ENCODE peak calls at places on chromosomes 11 and 22, in six cellular contexts. E is erythroblast, K is PC-9, Q is HFFc6, T is pancreas, L is NCI-H1092. F is an unnamed sample.

GRCh38 chr22:23753371-23753770 is 854 bp downstream of the VPREB3 start:
- DNase-seq in E (no peak), K (no peak), Q (no peak), T (no peak), L (no peak), F (peak; percentile 59)

GRCh38 chr22:22235564-22235963 is 9.0 kb upstream of the VPREB1 start:
- DNase-seq in E (peak; percentile 40), K (peak; percentile 40), Q (peak; percentile 28), T (no peak), L (no peak), F (peak; percentile 32)

GRCh38 chr22:45994516-45995404 is 17.8 kb upstream of the WNT7B start:
- DNase-seq in E (peak; percentile 38), K (peak; percentile 52), Q (peak; percentile 58), T (peak; percentile 99), L (peak; percentile 7), F (peak; percentile 74)

GRCh38 chr11:70415176-70415575 is 16.8 kb downstream of the CTTN start:
- DNase-seq in E (no peak), K (no peak), Q (peak; percentile 94), T (no peak), L (no peak), F (no peak)

GRCh38 chr11:21343204-21343603 is 673.8 kb downstream of the NELL1 start:
- DNase-seq in E (no peak), K (no peak), Q (no peak), T (no peak), L (no peak), F (no peak)

GRCh38 chr11:79932612-79933011 is 491.8 kb upstream of the TENM4 start:
- DNase-seq in E (no peak), K (no peak), Q (no peak), T (no peak), L (no peak), F (no peak)

GRCh38 chr11:17314232-17314547 is 37.4 kb upstream of the NCR3LG1 start:
- DNase-seq in E (no peak), K (no peak), Q (peak; percentile 80), T (no peak), L (no peak), F (no peak)

GRCh38 chr11:119377112-119377901 is 4.2 kb downstream of the USP2 start:
- DNase-seq in E (no peak), K (peak; percentile 73), Q (no peak), T (no peak), L (no peak), F (no peak)

GRCh38 chr22:21652547-21653545 is 10.7 kb downstream of the SDF2L1 start:
- DNase-seq in E (no peak), K (no peak), Q (no peak), T (no peak), L (no peak), F (no peak)

GRCh38 chr22:42811510-42811909 is 45.6 kb downstream of the ARFGAP3 start:
- DNase-seq in E (no peak), K (no peak), Q (no peak), T (no peak), L (peak; percentile 12), F (no peak)

GRCh38 chr11:67572747-67573419 is 10.7 kb upstream of the GSTP1 start:
- DNase-seq in E (peak; percentile 45), K (peak; percentile 72), Q (peak; percentile 22), T (no peak), L (peak; percentile 60), F (peak; percentile 68)

GRCh38 chr22:48570912-48571311 is 1256.8 kb downstream of the BRD1 start:
- DNase-seq in E (no peak), K (no peak), Q (no peak), T (no peak), L (no peak), F (no peak)

GRCh38 chr11:121437018-121437685 is 15.0 kb upstream of the SORL1 start:
- DNase-seq in E (no peak), K (no peak), Q (no peak), T (no peak), L (no peak), F (no peak)

GRCh38 chr22:50173221-50173982 is 2.9 kb downstream of the PANX2 start:
- DNase-seq in E (no peak), K (no peak), Q (no peak), T (peak; percentile 52), L (no peak), F (peak; percentile 79)

GRCh38 chr11:87290304-87290922 is 252.7 kb downstream of the TMEM135 start:
- DNase-seq in E (peak; percentile 76), K (peak; percentile 63), Q (peak; percentile 58), T (no peak), L (peak; percentile 77), F (peak; percentile 72)

GRCh38 chr11:33507967-33508366 is 192.7 kb downstream of the C11orf91 start:
- DNase-seq in E (no peak), K (peak; percentile 50), Q (peak; percentile 27), T (no peak), L (no peak), F (peak; percentile 40)

GRCh38 chr11:133905677-133906156 is 51.1 kb downstream of the IGSF9B start:
- DNase-seq in E (no peak), K (no peak), Q (no peak), T (no peak), L (no peak), F (peak; percentile 25)

GRCh38 chr11:47593934-47594855 is at the start of gene C1QTNF4:
- DNase-seq in E (no peak), K (no peak), Q (no peak), T (no peak), L (no peak), F (no peak)

GRCh38 chr11:11163256-11163655 is 189.8 kb downstream of the CSNK2A3 start:
- DNase-seq in E (no peak), K (no peak), Q (no peak), T (no peak), L (no peak), F (peak; percentile 13)

GRCh38 chr11:119845305-119845704 is 116.3 kb upstream of the NECTIN1 start:
- DNase-seq in E (no peak), K (no peak), Q (no peak), T (no peak), L (no peak), F (no peak)

GRCh38 chr11:4607111-4607510 is 920 bp downstream of the TRIM68 start:
- DNase-seq in E (peak; percentile 7), K (no peak), Q (no peak), T (no peak), L (no peak), F (no peak)

GRCh38 chr22:28873183-28873964 is 10.0 kb upstream of the ZNRF3 start:
- DNase-seq in E (no peak), K (no peak), Q (no peak), T (no peak), L (no peak), F (no peak)

GRCh38 chr11:24298126-24298525 is 198.7 kb upstream of the LUZP2 start:
- DNase-seq in E (no peak), K (no peak), Q (no peak), T (no peak), L (no peak), F (no peak)

GRCh38 chr11:112277937-112278336 is 17.3 kb upstream of the PLET1 start:
- DNase-seq in E (no peak), K (peak; percentile 64), Q (peak; percentile 46), T (no peak), L (no peak), F (no peak)

GRCh38 chr11:113645593-113646349 is 60.3 kb downstream of the TMPRSS5 start:
- DNase-seq in E (no peak), K (no peak), Q (no peak), T (no peak), L (no peak), F (no peak)

F was measured in NB4.